ENCODE peak calls at places on chromosomes 5 and 9, in nine cellular contexts. One of them, this sample, is unnamed.
A peak's percentile ranks its signal among the peaks of the same experiment; 100 is the strongest.

GRCh38 chr5:73183491-73183891 is 10.5 kb downstream of the TMEM174 start:
- DNase-seq in brain microvascular endothelial cell: no peak
- DNase-seq in coronary artery: no peak
- DNase-seq in HCT116: no peak
- DNase-seq in ovary: no peak
- DNase-seq in cardiac muscle cell: no peak
- DNase-seq in IMR-90: no peak
- DNase-seq in neural progenitor cell: no peak
- DNase-seq in lung: no peak
- DNase-seq in this sample: no peak

GRCh38 chr9:77750284-77750683 is 102.2 kb upstream of the GNA14 start:
- DNase-seq in brain microvascular endothelial cell: no peak
- DNase-seq in coronary artery: no peak
- DNase-seq in HCT116: no peak
- DNase-seq in ovary: no peak
- DNase-seq in cardiac muscle cell: no peak
- DNase-seq in IMR-90: peak; percentile 60
- DNase-seq in neural progenitor cell: no peak
- DNase-seq in lung: no peak
- DNase-seq in this sample: no peak

GRCh38 chr5:65213921-65214525 is 267.7 kb downstream of the ADAMTS6 start:
- DNase-seq in brain microvascular endothelial cell: peak; percentile 48
- DNase-seq in coronary artery: no peak
- DNase-seq in HCT116: peak; percentile 26
- DNase-seq in ovary: no peak
- DNase-seq in cardiac muscle cell: peak; percentile 61
- DNase-seq in IMR-90: peak; percentile 39
- DNase-seq in neural progenitor cell: peak; percentile 48
- DNase-seq in lung: no peak
- DNase-seq in this sample: no peak

GRCh38 chr9:89029788-89030187 is 38.5 kb downstream of the S1PR3 start:
- DNase-seq in brain microvascular endothelial cell: no peak
- DNase-seq in coronary artery: no peak
- DNase-seq in HCT116: no peak
- DNase-seq in ovary: no peak
- DNase-seq in cardiac muscle cell: no peak
- DNase-seq in IMR-90: no peak
- DNase-seq in neural progenitor cell: no peak
- DNase-seq in lung: no peak
- DNase-seq in this sample: no peak

GRCh38 chr5:42985129-42986037 is 54.7 kb downstream of the ANXA2R start:
- DNase-seq in brain microvascular endothelial cell: peak; percentile 73
- DNase-seq in coronary artery: no peak
- DNase-seq in HCT116: peak; percentile 24
- DNase-seq in ovary: no peak
- DNase-seq in cardiac muscle cell: peak; percentile 59
- DNase-seq in IMR-90: peak; percentile 88
- DNase-seq in neural progenitor cell: no peak
- DNase-seq in lung: no peak
- DNase-seq in this sample: no peak

GRCh38 chr9:122356627-122357026 is 14.2 kb upstream of the PTGS1 start:
- DNase-seq in brain microvascular endothelial cell: no peak
- DNase-seq in coronary artery: no peak
- DNase-seq in HCT116: no peak
- DNase-seq in ovary: no peak
- DNase-seq in cardiac muscle cell: no peak
- DNase-seq in IMR-90: no peak
- DNase-seq in neural progenitor cell: peak; percentile 49
- DNase-seq in lung: no peak
- DNase-seq in this sample: no peak

GRCh38 chr9:32590898-32591297 is 17.9 kb upstream of the NDUFB6 start:
- DNase-seq in brain microvascular endothelial cell: no peak
- DNase-seq in coronary artery: no peak
- DNase-seq in HCT116: no peak
- DNase-seq in ovary: no peak
- DNase-seq in cardiac muscle cell: no peak
- DNase-seq in IMR-90: no peak
- DNase-seq in neural progenitor cell: no peak
- DNase-seq in lung: no peak
- DNase-seq in this sample: no peak

GRCh38 chr5:149775785-149776184 is 45.7 kb downstream of the PPARGC1B start:
- DNase-seq in brain microvascular endothelial cell: no peak
- DNase-seq in coronary artery: no peak
- DNase-seq in HCT116: peak; percentile 54
- DNase-seq in ovary: no peak
- DNase-seq in cardiac muscle cell: no peak
- DNase-seq in IMR-90: no peak
- DNase-seq in neural progenitor cell: peak; percentile 41
- DNase-seq in lung: no peak
- DNase-seq in this sample: no peak

GRCh38 chr9:38372685-38373619 is 19.6 kb upstream of the ALDH1B1 start:
- DNase-seq in brain microvascular endothelial cell: no peak
- DNase-seq in coronary artery: peak; percentile 49
- DNase-seq in HCT116: no peak
- DNase-seq in ovary: no peak
- DNase-seq in cardiac muscle cell: no peak
- DNase-seq in IMR-90: no peak
- DNase-seq in neural progenitor cell: no peak
- DNase-seq in lung: no peak
- DNase-seq in this sample: no peak

GRCh38 chr9:38368731-38369130 is 23.8 kb upstream of the ALDH1B1 start:
- DNase-seq in brain microvascular endothelial cell: no peak
- DNase-seq in coronary artery: no peak
- DNase-seq in HCT116: no peak
- DNase-seq in ovary: no peak
- DNase-seq in cardiac muscle cell: no peak
- DNase-seq in IMR-90: no peak
- DNase-seq in neural progenitor cell: no peak
- DNase-seq in lung: no peak
- DNase-seq in this sample: no peak

GRCh38 chr9:38370231-38370630 is 22.3 kb upstream of the ALDH1B1 start:
- DNase-seq in brain microvascular endothelial cell: no peak
- DNase-seq in coronary artery: no peak
- DNase-seq in HCT116: no peak
- DNase-seq in ovary: no peak
- DNase-seq in cardiac muscle cell: no peak
- DNase-seq in IMR-90: no peak
- DNase-seq in neural progenitor cell: no peak
- DNase-seq in lung: no peak
- DNase-seq in this sample: no peak

GRCh38 chr9:38373679-38374078 is 18.8 kb upstream of the ALDH1B1 start:
- DNase-seq in brain microvascular endothelial cell: no peak
- DNase-seq in coronary artery: no peak
- DNase-seq in HCT116: no peak
- DNase-seq in ovary: no peak
- DNase-seq in cardiac muscle cell: no peak
- DNase-seq in IMR-90: no peak
- DNase-seq in neural progenitor cell: no peak
- DNase-seq in lung: no peak
- DNase-seq in this sample: no peak

GRCh38 chr9:38371495-38371894 is 21.0 kb upstream of the ALDH1B1 start:
- DNase-seq in brain microvascular endothelial cell: no peak
- DNase-seq in coronary artery: no peak
- DNase-seq in HCT116: peak; percentile 41
- DNase-seq in ovary: no peak
- DNase-seq in cardiac muscle cell: peak; percentile 20
- DNase-seq in IMR-90: peak; percentile 27
- DNase-seq in neural progenitor cell: peak; percentile 21
- DNase-seq in lung: no peak
- DNase-seq in this sample: no peak
- TF ChIP-seq CTCF in brain microvascular endothelial cell: peak; percentile 21
- TF ChIP-seq CTCF in coronary artery: peak; percentile 31
- TF ChIP-seq CTCF in HCT116: peak; percentile 43
- TF ChIP-seq CTCF in ovary: no peak
- TF ChIP-seq CTCF in cardiac muscle cell: no peak
- TF ChIP-seq CTCF in IMR-90: peak; percentile 29
- TF ChIP-seq CTCF in neural progenitor cell: no peak
- TF ChIP-seq CTCF in lung: no peak
- TF ChIP-seq CTCF in this sample: no peak

GRCh38 chr5:172859966-172860365 is 25.9 kb downstream of the ERGIC1 start:
- DNase-seq in brain microvascular endothelial cell: no peak
- DNase-seq in coronary artery: no peak
- DNase-seq in HCT116: no peak
- DNase-seq in ovary: no peak
- DNase-seq in cardiac muscle cell: no peak
- DNase-seq in IMR-90: no peak
- DNase-seq in neural progenitor cell: no peak
- DNase-seq in lung: peak; percentile 64
- DNase-seq in this sample: no peak

GRCh38 chr5:172856336-172856735 is 22.3 kb downstream of the ERGIC1 start:
- DNase-seq in brain microvascular endothelial cell: no peak
- DNase-seq in coronary artery: no peak
- DNase-seq in HCT116: no peak
- DNase-seq in ovary: no peak
- DNase-seq in cardiac muscle cell: no peak
- DNase-seq in IMR-90: no peak
- DNase-seq in neural progenitor cell: no peak
- DNase-seq in lung: no peak
- DNase-seq in this sample: no peak

GRCh38 chr5:172858990-172859811 is 25.1 kb downstream of the ERGIC1 start:
- DNase-seq in brain microvascular endothelial cell: peak; percentile 87
- DNase-seq in coronary artery: peak; percentile 94
- DNase-seq in HCT116: no peak
- DNase-seq in ovary: no peak
- DNase-seq in cardiac muscle cell: peak; percentile 70
- DNase-seq in IMR-90: peak; percentile 93
- DNase-seq in neural progenitor cell: no peak
- DNase-seq in lung: peak; percentile 66
- DNase-seq in this sample: peak; percentile 89

GRCh38 chr5:172858511-172858989 is 24.5 kb downstream of the ERGIC1 start:
- DNase-seq in brain microvascular endothelial cell: no peak
- DNase-seq in coronary artery: no peak
- DNase-seq in HCT116: no peak
- DNase-seq in ovary: no peak
- DNase-seq in cardiac muscle cell: no peak
- DNase-seq in IMR-90: no peak
- DNase-seq in neural progenitor cell: no peak
- DNase-seq in lung: no peak
- DNase-seq in this sample: no peak

DNA sequence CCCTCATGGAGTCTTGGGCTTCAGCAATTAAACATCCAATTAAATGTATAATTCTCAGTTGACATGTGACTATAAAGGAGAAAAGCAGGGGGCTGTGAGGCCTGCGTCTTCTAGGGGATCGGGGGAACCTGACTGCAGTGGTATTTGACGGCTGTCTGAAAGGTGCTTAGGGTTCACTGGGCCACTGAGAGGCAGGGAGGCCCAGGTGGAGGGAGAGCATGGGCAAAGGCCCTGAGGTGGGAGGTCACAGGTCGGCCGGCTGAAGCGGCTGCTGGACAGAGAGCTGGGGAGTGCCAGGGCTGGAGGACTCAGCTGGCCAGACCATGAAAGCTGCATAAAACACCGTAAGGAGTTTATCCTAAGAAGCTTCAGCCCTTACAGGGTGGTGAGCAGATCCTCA is 23.9 kb downstream of the ERGIC1 start:
- DNase-seq in brain microvascular endothelial cell: no peak
- DNase-seq in coronary artery: no peak
- DNase-seq in HCT116: no peak
- DNase-seq in ovary: no peak
- DNase-seq in cardiac muscle cell: no peak
- DNase-seq in IMR-90: no peak
- DNase-seq in neural progenitor cell: no peak
- DNase-seq in lung: no peak
- DNase-seq in this sample: no peak
- H3K27ac ChIP-seq in brain microvascular endothelial cell: peak overlapping the region; percentile 86
- H3K27ac ChIP-seq in coronary artery: peak overlapping the region; percentile 97
- H3K27ac ChIP-seq in HCT116: no peak overlapping the region
- H3K27ac ChIP-seq in ovary: no peak overlapping the region
- H3K27ac ChIP-seq in cardiac muscle cell: peak overlapping the region; percentile 82
- H3K27ac ChIP-seq in IMR-90: peak overlapping the region; percentile 78
- H3K27ac ChIP-seq in neural progenitor cell: no peak overlapping the region
- H3K27ac ChIP-seq in lung: peak overlapping the region; percentile 92
- H3K27ac ChIP-seq in this sample: peak overlapping the region; percentile 97

GRCh38 chr9:38067611-38067891 is 1.5 kb downstream of the SHB start:
- DNase-seq in brain microvascular endothelial cell: no peak
- DNase-seq in coronary artery: no peak
- DNase-seq in HCT116: no peak
- DNase-seq in ovary: peak; percentile 42
- DNase-seq in cardiac muscle cell: no peak
- DNase-seq in IMR-90: no peak
- DNase-seq in neural progenitor cell: peak; percentile 55
- DNase-seq in lung: no peak
- DNase-seq in this sample: peak; percentile 51

GRCh38 chr9:38066907-38067610 is 2.0 kb downstream of the SHB start:
- DNase-seq in brain microvascular endothelial cell: no peak
- DNase-seq in coronary artery: peak; percentile 83
- DNase-seq in HCT116: no peak
- DNase-seq in ovary: peak; percentile 56
- DNase-seq in cardiac muscle cell: peak; percentile 43
- DNase-seq in IMR-90: no peak
- DNase-seq in neural progenitor cell: peak; percentile 42
- DNase-seq in lung: peak; percentile 63
- DNase-seq in this sample: peak; percentile 74

GRCh38 chr9:38067892-38068615 is 973 bp downstream of the SHB start:
- DNase-seq in brain microvascular endothelial cell: no peak
- DNase-seq in coronary artery: no peak
- DNase-seq in HCT116: no peak
- DNase-seq in ovary: peak; percentile 49
- DNase-seq in cardiac muscle cell: no peak
- DNase-seq in IMR-90: no peak
- DNase-seq in neural progenitor cell: peak; percentile 62
- DNase-seq in lung: no peak
- DNase-seq in this sample: no peak

GRCh38 chr9:38068616-38068865 is 486 bp downstream of the SHB start:
- DNase-seq in brain microvascular endothelial cell: no peak
- DNase-seq in coronary artery: no peak
- DNase-seq in HCT116: no peak
- DNase-seq in ovary: no peak
- DNase-seq in cardiac muscle cell: peak; percentile 67
- DNase-seq in IMR-90: peak; percentile 59
- DNase-seq in neural progenitor cell: no peak
- DNase-seq in lung: no peak
- DNase-seq in this sample: no peak

DNA sequence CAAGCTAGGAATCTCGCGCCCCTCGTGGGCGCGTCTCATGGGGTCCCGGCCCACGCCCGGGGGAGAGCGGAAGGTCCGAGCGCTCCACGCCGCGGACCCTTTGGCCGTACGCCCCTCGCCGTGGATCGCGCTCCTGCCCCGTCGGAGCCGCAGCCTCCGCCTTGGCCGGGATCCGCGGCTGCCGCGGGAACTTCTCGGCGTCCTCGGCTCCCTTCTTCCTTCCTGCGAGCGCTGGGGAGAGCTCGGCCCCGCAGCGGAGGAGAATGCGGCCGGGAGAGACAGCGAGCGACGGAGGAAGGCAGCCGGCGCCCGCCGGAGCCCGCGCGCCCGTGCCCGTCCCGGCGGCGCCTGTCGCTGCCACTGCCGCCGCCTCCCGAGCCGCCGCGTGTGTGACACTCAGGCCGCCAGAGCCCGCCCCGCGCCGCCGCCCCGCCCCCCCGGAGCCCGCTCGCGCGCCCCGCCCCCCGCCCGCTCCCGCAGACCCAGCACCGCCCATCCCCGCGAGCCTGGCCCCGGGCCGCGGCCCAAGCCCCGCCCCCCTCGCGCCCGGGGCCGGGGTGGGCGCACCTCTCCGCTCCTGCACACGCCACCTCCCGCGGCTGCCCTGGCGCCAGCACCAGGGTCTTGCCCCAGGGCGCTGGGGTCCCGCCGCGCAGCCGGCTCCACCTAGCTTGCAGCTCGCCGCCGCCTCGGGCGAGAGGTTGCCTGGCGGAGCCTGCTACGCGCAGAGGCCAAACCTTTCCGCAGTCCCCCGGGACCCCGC is at the start of gene SHB:
- DNase-seq in brain microvascular endothelial cell: peak; percentile 43
- DNase-seq in coronary artery: peak; percentile 86
- DNase-seq in HCT116: no peak
- DNase-seq in ovary: peak; percentile 79
- DNase-seq in cardiac muscle cell: peak; percentile 70
- DNase-seq in IMR-90: peak; percentile 33
- DNase-seq in neural progenitor cell: peak; percentile 92
- DNase-seq in lung: peak; percentile 75
- DNase-seq in this sample: peak; percentile 89
- TF ChIP-seq CTCF in brain microvascular endothelial cell: no peak
- TF ChIP-seq CTCF in coronary artery: peak; percentile 24
- TF ChIP-seq CTCF in HCT116: peak; percentile 33
- TF ChIP-seq CTCF in ovary: no peak
- TF ChIP-seq CTCF in cardiac muscle cell: no peak
- TF ChIP-seq CTCF in IMR-90: no peak
- TF ChIP-seq CTCF in neural progenitor cell: no peak
- TF ChIP-seq CTCF in lung: no peak
- TF ChIP-seq CTCF in this sample: no peak

DNA sequence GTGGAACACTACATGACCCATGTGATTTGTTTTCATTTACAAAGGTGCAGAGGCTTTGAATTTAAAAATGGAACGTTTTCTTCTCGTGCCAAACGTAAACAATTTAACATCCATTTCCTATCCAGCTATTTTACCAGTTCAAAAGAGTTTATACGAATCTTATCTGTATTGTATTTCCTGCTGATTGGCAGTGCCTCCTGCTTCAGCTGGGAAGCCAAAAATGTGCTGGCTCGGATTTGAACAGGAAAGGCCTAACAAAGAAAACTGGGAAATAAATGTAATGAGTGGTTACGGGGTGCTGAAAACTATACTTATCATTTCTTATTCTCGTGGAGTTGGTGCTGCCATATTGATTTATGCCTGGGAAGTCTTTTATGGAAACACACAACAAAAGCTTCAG is 507.5 kb downstream of the RASEF start:
- DNase-seq in brain microvascular endothelial cell: no peak
- DNase-seq in coronary artery: no peak
- DNase-seq in HCT116: no peak
- DNase-seq in ovary: no peak
- DNase-seq in cardiac muscle cell: peak; percentile 29
- DNase-seq in IMR-90: no peak
- DNase-seq in neural progenitor cell: no peak
- DNase-seq in lung: no peak
- DNase-seq in this sample: no peak
- H3K27ac ChIP-seq in brain microvascular endothelial cell: no peak overlapping the region
- H3K27ac ChIP-seq in coronary artery: no peak overlapping the region
- H3K27ac ChIP-seq in HCT116: no peak overlapping the region
- H3K27ac ChIP-seq in ovary: no peak overlapping the region
- H3K27ac ChIP-seq in cardiac muscle cell: no peak overlapping the region
- H3K27ac ChIP-seq in IMR-90: no peak overlapping the region
- H3K27ac ChIP-seq in neural progenitor cell: no peak overlapping the region
- H3K27ac ChIP-seq in lung: no peak overlapping the region
- H3K27ac ChIP-seq in this sample: no peak overlapping the region